ENCODE peak calls at places on chromosomes 11 and 22, in eight cellular contexts. L is IMR-90; H is CD4-positive, CD25-positive, alpha-beta regulatory T cell; T is upper lobe of right lung; K is sigmoid colon; E is endothelial cell of umbilical vein; J is lung; V is psoas muscle. C is an unnamed sample.

GRCh38 chr11:68999093-68999747 is 13.8 kb downstream of the MRGPRF start:
- DNase-seq in L (no peak), H (no peak), T (no peak), K (peak), E (no peak), J (no peak), V (peak), C (no peak)

GRCh38 chr11:19954899-19955298 is 205.4 kb downstream of the DBX1 start:
- DNase-seq in L (no peak), H (no peak), T (no peak), K (no peak), E (no peak), J (no peak), V (no peak), C (peak)

GRCh38 chr11:20303451-20303965 is 60.0 kb upstream of the HTATIP2 start:
- DNase-seq in L (no peak), H (no peak), T (no peak), K (no peak), E (no peak), J (no peak), V (no peak), C (no peak)

GRCh38 chr11:11213117-11213516 is 139.9 kb downstream of the CSNK2A3 start:
- DNase-seq in L (no peak), H (no peak), T (no peak), K (no peak), E (no peak), J (no peak), V (no peak), C (no peak)

GRCh38 chr11:18727499-18728236 is 1.7 kb upstream of the IGSF22 start:
- DNase-seq in L (peak), H (peak), T (no peak), K (no peak), E (peak), J (no peak), V (peak), C (no peak)

GRCh38 chr11:35623708-35624168 is 5.5 kb downstream of the FJX1 start:
- DNase-seq in L (peak), H (no peak), T (no peak), K (no peak), E (peak), J (no peak), V (no peak), C (no peak)

GRCh38 chr11:8225589-8226036 is 38.1 kb downstream of the LMO1 start:
- DNase-seq in L (peak), H (peak), T (peak), K (peak), E (peak), J (peak), V (peak), C (peak)

GRCh38 chr11:102144357-102145342 is 34.4 kb downstream of the YAP1 start:
- DNase-seq in L (peak), H (no peak), T (no peak), K (no peak), E (peak), J (peak), V (no peak), C (no peak)

GRCh38 chr11:118912742-118913410 is 12.8 kb downstream of the BCL9L start:
- DNase-seq in L (peak), H (no peak), T (no peak), K (no peak), E (peak), J (no peak), V (peak), C (no peak)

GRCh38 chr11:10674440-10674855 is 19.1 kb downstream of the IRAG1 start:
- DNase-seq in L (no peak), H (no peak), T (no peak), K (peak), E (no peak), J (no peak), V (peak), C (no peak)

GRCh38 chr11:74650498-74650897 is 58.1 kb downstream of the POLD3 start:
- DNase-seq in L (peak), H (no peak), T (no peak), K (peak), E (no peak), J (no peak), V (peak), C (no peak)

GRCh38 chr11:75271730-75272129 is 31.2 kb downstream of the TPBGL start:
- DNase-seq in L (no peak), H (no peak), T (peak), K (peak), E (no peak), J (no peak), V (no peak), C (peak)

GRCh38 chr11:132472411-132473205 is 1059.7 kb downstream of the OPCML start:
- DNase-seq in L (no peak), H (no peak), T (no peak), K (no peak), E (no peak), J (no peak), V (no peak), C (no peak)

GRCh38 chr11:125072961-125073590 is 10.0 kb downstream of the SLC37A2 start:
- DNase-seq in L (no peak), H (no peak), T (peak), K (peak), E (no peak), J (no peak), V (no peak), C (no peak)

GRCh38 chr11:69962152-69962551 is 116.0 kb upstream of the ANO1 start:
- DNase-seq in L (peak), H (no peak), T (no peak), K (no peak), E (peak), J (no peak), V (no peak), C (no peak)

GRCh38 chr11:132056689-132057088 is 686.3 kb downstream of the NTM start:
- DNase-seq in L (peak), H (no peak), T (no peak), K (no peak), E (no peak), J (no peak), V (no peak), C (no peak)

GRCh38 chr22:47654922-47655451 is 892.5 kb downstream of the TBC1D22A start:
- DNase-seq in L (no peak), H (no peak), T (no peak), K (no peak), E (no peak), J (no peak), V (no peak), C (no peak)

GRCh38 chr22:47691152-47691895 is 928.9 kb downstream of the TBC1D22A start:
- DNase-seq in L (no peak), H (no peak), T (no peak), K (no peak), E (no peak), J (no peak), V (no peak), C (no peak)

GRCh38 chr22:49184736-49185135 is 642.9 kb downstream of the BRD1 start:
- DNase-seq in L (no peak), H (no peak), T (no peak), K (no peak), E (no peak), J (no peak), V (peak), C (no peak)

GRCh38 chr22:25623310-25623734 is 58.8 kb downstream of the GRK3 start:
- DNase-seq in L (no peak), H (no peak), T (no peak), K (no peak), E (no peak), J (no peak), V (no peak), C (no peak)

GRCh38 chr11:35953081-35953480 is 9.2 kb downstream of the LDLRAD3 start:
- DNase-seq in L (no peak), H (no peak), T (no peak), K (no peak), E (peak), J (no peak), V (no peak), C (no peak)

GRCh38 chr11:114275295-114275694 is 20.9 kb upstream of the NNMT start:
- DNase-seq in L (no peak), H (no peak), T (no peak), K (no peak), E (no peak), J (peak), V (peak), C (no peak)

DNA sequence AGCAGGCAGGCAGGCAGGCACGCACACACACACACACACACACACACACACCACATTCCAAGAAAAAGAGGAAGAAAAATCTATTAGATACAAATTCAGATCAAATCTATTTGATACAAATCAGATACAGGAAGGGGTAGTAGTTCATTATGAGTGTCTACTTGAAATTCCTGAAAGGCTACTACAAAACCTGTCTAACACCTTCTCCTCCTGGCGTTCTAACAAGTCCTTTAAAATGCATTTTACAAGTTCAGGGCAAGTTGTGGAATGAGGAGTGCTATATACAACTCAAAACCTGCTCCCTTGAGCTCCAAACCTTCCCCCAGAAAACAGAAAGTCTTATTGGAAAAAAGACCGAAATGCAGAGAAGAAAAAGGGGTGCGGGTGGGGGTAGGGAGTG is 476 bp downstream of the ARHGAP32 start:
- DNase-seq in L (no peak), H (no peak), T (no peak), K (no peak), E (no peak), J (no peak), V (no peak), C (no peak)
- H3K4me3 ChIP-seq in L (no peak), H (no peak), T (no peak), K (no peak), E (no peak), J (no peak), V (no peak), C (no peak)

GRCh38 chr11:38300570-38300969 is 1702.5 kb upstream of the RAG2 start:
- DNase-seq in L (no peak), H (no peak), T (no peak), K (no peak), E (no peak), J (no peak), V (no peak), C (no peak)
- H3K4me3 ChIP-seq in L (no peak), H (no peak), T (no peak), K (no peak), E (no peak), J (no peak), V (no peak), C (no peak)

GRCh38 chr22:35913925-35914324 is 114.7 kb downstream of the RBFOX2 start:
- DNase-seq in L (no peak), H (no peak), T (no peak), K (no peak), E (no peak), J (no peak), V (no peak), C (no peak)

GRCh38 chr22:35914357-35914664 is 114.3 kb downstream of the RBFOX2 start:
- DNase-seq in L (no peak), H (no peak), T (no peak), K (no peak), E (no peak), J (no peak), V (no peak), C (no peak)

GRCh38 chr22:35912668-35913067 is 116.0 kb downstream of the RBFOX2 start:
- DNase-seq in L (no peak), H (no peak), T (no peak), K (no peak), E (no peak), J (no peak), V (no peak), C (no peak)

GRCh38 chr22:35915477-35916013 is 113.1 kb downstream of the RBFOX2 start:
- DNase-seq in L (peak), H (no peak), T (no peak), K (no peak), E (peak), J (no peak), V (no peak), C (no peak)

GRCh38 chr22:35914665-35915476 is 113.8 kb downstream of the RBFOX2 start:
- DNase-seq in L (peak), H (no peak), T (no peak), K (peak), E (peak), J (peak), V (peak), C (no peak)
- H3K4me3 ChIP-seq in L (peak), H (no peak), T (peak), K (peak), E (peak), J (no peak), V (peak), C (peak)

GRCh38 chr11:83791557-83791956 is 505.4 kb upstream of the CCDC90B start:
- DNase-seq in L (no peak), H (no peak), T (no peak), K (no peak), E (no peak), J (no peak), V (no peak), C (no peak)

DNA sequence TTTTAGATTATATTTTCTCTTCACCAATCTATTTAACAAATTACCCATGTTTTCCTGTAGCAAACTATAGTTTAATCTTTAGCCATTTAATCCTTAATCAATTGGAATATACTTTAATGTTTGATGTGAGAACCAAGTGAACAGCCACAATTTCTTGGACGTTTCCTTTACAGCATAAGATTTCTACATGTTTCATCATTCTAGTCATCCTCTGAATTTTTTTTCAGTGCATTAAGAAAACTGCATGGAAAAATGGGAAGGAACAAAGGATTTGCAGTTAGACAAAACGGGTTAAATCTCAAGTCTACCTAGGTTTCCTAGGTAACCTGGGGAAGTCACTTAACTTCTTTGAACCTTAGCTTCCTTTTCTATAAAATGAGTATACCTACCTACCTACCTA is 507.2 kb upstream of the CCDC90B start:
- DNase-seq in L (no peak), H (no peak), T (no peak), K (no peak), E (no peak), J (no peak), V (no peak), C (no peak)
- H3K4me3 ChIP-seq in L (no peak), H (no peak), T (no peak), K (no peak), E (no peak), J (no peak), V (no peak), C (no peak)

GRCh38 chr11:83680351-83680750 is 394.2 kb upstream of the CCDC90B start:
- DNase-seq in L (no peak), H (no peak), T (no peak), K (no peak), E (no peak), J (no peak), V (no peak), C (no peak)

GRCh38 chr11:83682645-83682973 is 396.4 kb upstream of the CCDC90B start:
- DNase-seq in L (no peak), H (no peak), T (no peak), K (no peak), E (no peak), J (no peak), V (no peak), C (no peak)

GRCh38 chr11:83681045-83681781 is 395.0 kb upstream of the CCDC90B start:
- DNase-seq in L (no peak), H (no peak), T (no peak), K (no peak), E (no peak), J (no peak), V (no peak), C (no peak)

GRCh38 chr11:83684071-83684470 is 397.9 kb upstream of the CCDC90B start:
- DNase-seq in L (no peak), H (no peak), T (no peak), K (no peak), E (no peak), J (no peak), V (no peak), C (no peak)

GRCh38 chr11:83681944-83682644 is 395.9 kb upstream of the CCDC90B start:
- DNase-seq in L (no peak), H (no peak), T (no peak), K (no peak), E (no peak), J (no peak), V (no peak), C (no peak)
- H3K4me3 ChIP-seq in L (no peak), H (no peak), T (peak), K (no peak), E (no peak), J (no peak), V (peak), C (no peak)

C was measured in right lobe of liver.